ENCODE peak calls at places on chromosome 2, in seven cellular contexts. One of them, this sample, is unnamed.

GRCh38 chr2:44184106-44184505 is 15.4 kb downstream of the PPM1B start:
- DNase-seq in H54: no peak
- DNase-seq in stomach: no peak
- DNase-seq in activated CD4-positive, alpha-beta T cell treated with anti-CD3 and anti-CD28 coated beads, Interleukin-2, amount 50 U/mL, for 4 hours: no peak
- DNase-seq in KG1: peak
- DNase-seq in osteocyte: no peak
- DNase-seq in thoracic aorta: no peak
- DNase-seq in this sample: no peak

GRCh38 chr2:221423212-221423804 is 148.8 kb downstream of the EPHA4 start:
- DNase-seq in H54: no peak
- DNase-seq in stomach: no peak
- DNase-seq in activated CD4-positive, alpha-beta T cell treated with anti-CD3 and anti-CD28 coated beads, Interleukin-2, amount 50 U/mL, for 4 hours: no peak
- DNase-seq in KG1: no peak
- DNase-seq in osteocyte: no peak
- DNase-seq in thoracic aorta: no peak
- DNase-seq in this sample: no peak

GRCh38 chr2:241636983-241637232 is at the start of gene THAP4:
- DNase-seq in H54: peak
- DNase-seq in stomach: peak
- DNase-seq in activated CD4-positive, alpha-beta T cell treated with anti-CD3 and anti-CD28 coated beads, Interleukin-2, amount 50 U/mL, for 4 hours: peak
- DNase-seq in KG1: no peak
- DNase-seq in osteocyte: no peak
- DNase-seq in thoracic aorta: no peak
- DNase-seq in this sample: no peak

GRCh38 chr2:120354467-120354866 is 8.5 kb downstream of the INHBB start:
- DNase-seq in H54: no peak
- DNase-seq in stomach: no peak
- DNase-seq in activated CD4-positive, alpha-beta T cell treated with anti-CD3 and anti-CD28 coated beads, Interleukin-2, amount 50 U/mL, for 4 hours: no peak
- DNase-seq in KG1: no peak
- DNase-seq in osteocyte: no peak
- DNase-seq in thoracic aorta: no peak
- DNase-seq in this sample: no peak

GRCh38 chr2:219475697-219476604 is 22.7 kb upstream of the GMPPA start:
- DNase-seq in H54: peak
- DNase-seq in stomach: peak
- DNase-seq in activated CD4-positive, alpha-beta T cell treated with anti-CD3 and anti-CD28 coated beads, Interleukin-2, amount 50 U/mL, for 4 hours: peak
- DNase-seq in KG1: no peak
- DNase-seq in osteocyte: no peak
- DNase-seq in thoracic aorta: no peak
- DNase-seq in this sample: peak

GRCh38 chr2:216006164-216006663 is 7.1 kb downstream of the MREG start:
- DNase-seq in H54: peak
- DNase-seq in stomach: no peak
- DNase-seq in activated CD4-positive, alpha-beta T cell treated with anti-CD3 and anti-CD28 coated beads, Interleukin-2, amount 50 U/mL, for 4 hours: peak
- DNase-seq in KG1: peak
- DNase-seq in osteocyte: no peak
- DNase-seq in thoracic aorta: no peak
- DNase-seq in this sample: no peak

GRCh38 chr2:119409506-119409905 is 22.1 kb upstream of the TMEM37 start:
- DNase-seq in H54: no peak
- DNase-seq in stomach: no peak
- DNase-seq in activated CD4-positive, alpha-beta T cell treated with anti-CD3 and anti-CD28 coated beads, Interleukin-2, amount 50 U/mL, for 4 hours: no peak
- DNase-seq in KG1: no peak
- DNase-seq in osteocyte: no peak
- DNase-seq in thoracic aorta: no peak
- DNase-seq in this sample: no peak

GRCh38 chr2:219513787-219514186 is 495 bp upstream of the ASIC4 start:
- DNase-seq in H54: no peak
- DNase-seq in stomach: no peak
- DNase-seq in activated CD4-positive, alpha-beta T cell treated with anti-CD3 and anti-CD28 coated beads, Interleukin-2, amount 50 U/mL, for 4 hours: no peak
- DNase-seq in KG1: no peak
- DNase-seq in osteocyte: no peak
- DNase-seq in thoracic aorta: no peak
- DNase-seq in this sample: no peak

GRCh38 chr2:44817673-44818335 is 123.7 kb upstream of the SIX3 start:
- DNase-seq in H54: no peak
- DNase-seq in stomach: no peak
- DNase-seq in activated CD4-positive, alpha-beta T cell treated with anti-CD3 and anti-CD28 coated beads, Interleukin-2, amount 50 U/mL, for 4 hours: no peak
- DNase-seq in KG1: no peak
- DNase-seq in osteocyte: no peak
- DNase-seq in thoracic aorta: no peak
- DNase-seq in this sample: no peak

GRCh38 chr2:42342061-42342794 is 18.8 kb downstream of the COX7A2L start:
- DNase-seq in H54: peak
- DNase-seq in stomach: no peak
- DNase-seq in activated CD4-positive, alpha-beta T cell treated with anti-CD3 and anti-CD28 coated beads, Interleukin-2, amount 50 U/mL, for 4 hours: no peak
- DNase-seq in KG1: no peak
- DNase-seq in osteocyte: no peak
- DNase-seq in thoracic aorta: peak
- DNase-seq in this sample: no peak

GRCh38 chr2:27305516-27305915 is 2.7 kb downstream of the UCN start:
- DNase-seq in H54: no peak
- DNase-seq in stomach: no peak
- DNase-seq in activated CD4-positive, alpha-beta T cell treated with anti-CD3 and anti-CD28 coated beads, Interleukin-2, amount 50 U/mL, for 4 hours: no peak
- DNase-seq in KG1: no peak
- DNase-seq in osteocyte: no peak
- DNase-seq in thoracic aorta: no peak
- DNase-seq in this sample: no peak

GRCh38 chr2:127857494-127857818 is 499 bp downstream of the POLR2D start:
- DNase-seq in H54: no peak
- DNase-seq in stomach: no peak
- DNase-seq in activated CD4-positive, alpha-beta T cell treated with anti-CD3 and anti-CD28 coated beads, Interleukin-2, amount 50 U/mL, for 4 hours: no peak
- DNase-seq in KG1: peak
- DNase-seq in osteocyte: no peak
- DNase-seq in thoracic aorta: no peak
- DNase-seq in this sample: peak